ENCODE peak calls at places on chromosomes 1 and 21, in eight cellular contexts. V is colonic mucosa; T is PC-9; C is mammary epithelial cell; M is GM23248; G is CD8-positive, alpha-beta T cell; A is heart right ventricle; X is stomach. E is an unnamed sample. For H3K27me3 and H3K4me1, the result is how much of the 10 kb centered on the place peaks cover.

GRCh38 chr1:205988585-205988995 is 14.6 kb downstream of the RAB7B start:
- DNase-seq in X (no peak), A (no peak), G (no peak), C (no peak), M (no peak), V (no peak), T (no peak), E (no peak)

GRCh38 chr1:209354111-209354839 is 229.2 kb upstream of the CAMK1G start:
- DNase-seq in G (peak), C (peak), V (peak), A (peak), T (peak), M (peak), X (peak), E (peak)

GRCh38 chr21:43739648-43740435 is 20.9 kb downstream of the PDXK start:
- DNase-seq in M (no peak), A (no peak), G (no peak), C (no peak), T (no peak), X (no peak), V (no peak), E (no peak)

GRCh38 chr1:230408971-230409370 is 17.2 kb downstream of the PGBD5 start:
- DNase-seq in C (peak), T (no peak), V (no peak), X (no peak), M (no peak), G (no peak), A (no peak), E (no peak)

GRCh38 chr1:219806020-219806419 is 122.3 kb downstream of the SLC30A10 start:
- DNase-seq in A (no peak), V (no peak), C (no peak), G (no peak), M (no peak), T (no peak), X (no peak), E (no peak)

GRCh38 chr1:53592521-53592982 is 133.4 kb downstream of the DMRTB1 start:
- DNase-seq in G (no peak), M (no peak), T (peak), V (peak), X (peak), C (peak), A (no peak), E (peak)

GRCh38 chr1:22120469-22120790 is 22.5 kb downstream of the WNT4 start:
- DNase-seq in X (no peak), V (no peak), A (no peak), T (no peak), G (no peak), C (no peak), M (no peak), E (no peak)

GRCh38 chr21:14554948-14555347 is 8.8 kb upstream of the SAMSN1 start:
- DNase-seq in X (no peak), A (no peak), G (no peak), C (peak), T (no peak), V (no peak), M (peak), E (no peak)

GRCh38 chr21:36150192-36150711 is 6.4 kb upstream of the DOP1B start:
- DNase-seq in M (peak), X (no peak), C (no peak), G (no peak), A (no peak), T (no peak), V (no peak), E (peak)

GRCh38 chr1:107000907-107001306 is 55.6 kb upstream of the PRMT6 start:
- DNase-seq in M (no peak), V (no peak), C (no peak), G (no peak), T (no peak), X (no peak), A (no peak), E (no peak)

GRCh38 chr1:229848762-229849677 is 218.0 kb upstream of the GALNT2 start:
- DNase-seq in M (peak), A (no peak), T (no peak), V (no peak), G (no peak), C (peak), X (no peak), E (peak)

GRCh38 chr1:114156538-114157274 is 3.0 kb upstream of the SYT6 start:
- DNase-seq in T (no peak), X (no peak), C (no peak), M (no peak), V (no peak), G (no peak), A (no peak), E (no peak)

GRCh38 chr1:53575141-53575947 is 116.1 kb downstream of the DMRTB1 start:
- DNase-seq in A (no peak), X (no peak), T (no peak), C (no peak), M (no peak), G (no peak), V (no peak), E (no peak)

GRCh38 chr21:35609263-35609662 is 451.1 kb downstream of the SETD4 start:
- DNase-seq in T (no peak), V (no peak), X (no peak), A (no peak), C (peak), G (no peak), M (no peak), E (no peak)

GRCh38 chr21:44925027-44925755 is 4.5 kb upstream of the ITGB2 start:
- DNase-seq in V (no peak), G (no peak), A (no peak), M (peak), X (no peak), T (no peak), C (peak), E (no peak)

GRCh38 chr21:44924611-44925010 is 3.9 kb upstream of the ITGB2 start:
- DNase-seq in G (no peak), V (no peak), A (no peak), C (no peak), T (no peak), X (no peak), M (no peak), E (no peak)

GRCh38 chr21:44927259-44927586 is 6.5 kb upstream of the ITGB2 start:
- DNase-seq in C (no peak), V (no peak), T (no peak), G (no peak), M (no peak), X (no peak), A (no peak), E (no peak)

GRCh38 chr21:44927587-44928461 is 7.1 kb upstream of the ITGB2 start:
- DNase-seq in X (no peak), C (peak), V (peak), A (peak), G (peak), T (peak), M (peak), E (no peak)

GRCh38 chr21:44926364-44927101 is 5.8 kb upstream of the ITGB2 start:
- DNase-seq in V (no peak), A (no peak), X (no peak), M (peak), T (no peak), G (no peak), C (peak), E (no peak)
- H3K27me3 ChIP-seq in V (under half), A (under half), X (under half), M (under half), T (under half), G (under half), C (under half), E (under half)

DNA sequence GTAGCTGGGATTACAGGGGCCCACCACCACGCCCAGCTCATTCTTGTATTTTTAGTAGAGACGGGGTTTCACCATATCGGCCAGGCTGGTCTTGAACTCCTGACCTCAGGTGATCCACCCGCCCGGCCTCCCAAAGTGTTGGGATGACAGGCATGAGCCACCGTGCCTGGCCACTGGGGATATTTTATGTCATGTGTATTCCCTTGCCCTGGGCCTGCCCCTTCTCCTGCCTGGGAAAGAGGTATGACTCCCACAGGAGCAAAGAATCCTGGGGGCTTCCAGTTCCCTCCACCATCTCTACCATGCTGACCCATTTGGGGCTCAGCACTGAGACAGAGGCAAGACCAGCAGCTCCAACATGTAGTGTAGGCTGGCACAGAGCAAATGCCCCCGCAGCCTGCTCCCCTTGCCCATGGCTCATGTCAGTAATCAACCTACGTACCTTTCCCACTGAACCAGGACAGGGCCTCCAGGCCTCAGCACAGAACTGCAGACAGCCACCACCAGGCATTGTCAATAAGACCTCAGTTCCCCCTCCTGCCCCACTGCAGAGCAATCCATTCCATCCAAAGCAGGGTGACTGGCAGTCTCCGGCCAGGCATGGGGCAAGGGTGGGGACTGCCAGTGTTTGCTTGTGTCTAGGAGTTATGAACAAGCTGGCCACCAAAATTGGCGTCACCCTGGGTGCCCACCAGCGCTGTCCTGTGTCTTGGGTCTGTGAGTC is 35.2 kb downstream of the BMP8A start:
- DNase-seq in V (no peak), T (no peak), M (no peak), A (no peak), C (no peak), X (no peak), G (no peak), E (no peak)
- H3K27ac ChIP-seq in V (peak), T (no peak), M (no peak), A (peak), C (no peak), X (no peak), G (no peak), E (no peak)

GRCh38 chr1:201459775-201460174 is 9.2 kb downstream of the PHLDA3 start:
- DNase-seq in G (no peak), M (no peak), X (no peak), V (no peak), C (no peak), T (no peak), A (no peak), E (no peak)

GRCh38 chr1:201460783-201461182 is 8.2 kb downstream of the PHLDA3 start:
- DNase-seq in A (no peak), C (no peak), V (no peak), G (no peak), M (no peak), X (no peak), T (no peak), E (no peak)

GRCh38 chr1:201463071-201463552 is 5.9 kb downstream of the PHLDA3 start:
- DNase-seq in T (peak), C (peak), X (no peak), G (no peak), M (peak), V (no peak), A (no peak), E (no peak)

GRCh38 chr1:201461193-201461657 is 7.8 kb downstream of the PHLDA3 start:
- DNase-seq in A (no peak), V (no peak), M (peak), T (peak), C (peak), G (no peak), X (peak), E (peak)

DNA sequence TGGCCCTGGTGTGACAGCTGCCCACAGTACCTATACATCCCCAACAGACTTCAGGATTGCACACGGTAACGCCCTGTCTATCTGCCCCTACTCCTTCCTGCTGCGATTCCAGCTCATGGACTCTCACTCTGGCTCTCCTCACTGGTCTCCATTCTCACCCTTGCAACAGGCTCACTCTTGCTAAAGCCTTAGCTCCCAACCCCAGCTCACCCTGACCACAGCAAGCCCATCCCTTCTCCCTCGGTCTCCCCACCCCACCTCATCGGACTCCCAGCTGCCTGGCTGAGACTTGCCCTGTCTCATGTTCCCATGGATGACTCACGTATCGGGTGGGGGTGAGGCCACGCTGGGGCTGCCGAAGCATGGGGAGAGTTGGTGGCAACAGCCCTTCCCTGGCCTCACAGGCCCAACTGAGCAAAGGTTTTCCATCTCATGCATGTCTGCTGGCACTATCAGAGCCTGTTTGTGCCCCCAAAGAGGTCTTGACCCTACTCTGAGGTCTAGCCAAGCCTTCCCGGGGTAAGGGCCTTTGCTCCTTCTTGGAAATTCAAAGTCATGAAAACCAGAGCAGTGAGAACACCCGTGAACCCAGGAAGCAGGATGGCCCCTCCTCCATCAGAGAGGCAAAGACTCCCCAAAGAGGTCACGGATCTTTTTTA is 7.1 kb downstream of the PHLDA3 start:
- DNase-seq in C (peak), M (peak), G (no peak), X (peak), V (peak), A (peak), T (peak), E (peak)
- H3K4me1 ChIP-seq in C (half or more), M (under half), G (under half), X (under half), V (under half), A (half or more), T (half or more), E (under half)

GRCh38 chr1:936865-937264 is 13.1 kb downstream of the SAMD11 start:
- DNase-seq in T (no peak), G (no peak), A (no peak), X (no peak), C (no peak), V (no peak), M (no peak), E (no peak)

GRCh38 chr1:934991-935750 is 11.4 kb downstream of the SAMD11 start:
- DNase-seq in C (no peak), X (no peak), A (no peak), T (no peak), G (no peak), V (no peak), M (peak), E (no peak)

GRCh38 chr1:937521-937920 is 13.8 kb downstream of the SAMD11 start:
- DNase-seq in X (no peak), V (no peak), M (no peak), T (no peak), C (no peak), A (no peak), G (no peak), E (no peak)

GRCh38 chr1:936348-936747 is 12.6 kb downstream of the SAMD11 start:
- DNase-seq in G (no peak), T (no peak), V (no peak), M (no peak), C (no peak), A (no peak), X (no peak), E (no peak)

DNA sequence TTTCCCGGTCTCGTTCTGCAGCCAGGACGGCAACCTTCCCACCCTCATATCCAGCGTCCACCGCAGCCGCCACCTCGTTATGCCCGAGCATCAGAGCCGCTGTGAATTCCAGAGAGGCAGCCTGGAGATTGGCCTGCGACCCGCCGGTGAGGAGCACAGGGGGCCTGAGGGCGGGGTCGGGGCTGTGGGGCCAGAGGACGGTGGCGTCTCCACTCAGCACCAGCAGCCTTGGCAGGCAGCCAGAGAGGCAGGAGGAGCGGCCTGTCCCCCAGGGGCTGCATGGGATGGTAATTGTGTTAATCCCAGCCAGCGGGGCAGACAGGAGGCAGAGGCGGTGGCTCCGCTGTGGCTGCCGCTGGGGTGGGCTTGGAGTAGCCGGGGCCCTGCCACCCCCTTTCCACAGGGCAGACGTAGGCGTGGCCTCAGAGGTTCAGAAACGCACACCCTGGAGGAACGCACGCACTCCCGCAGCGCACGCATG is 12.1 kb downstream of the SAMD11 start:
- DNase-seq in V (no peak), M (peak), G (no peak), T (no peak), C (no peak), X (no peak), A (no peak), E (no peak)
- H3K27me3 ChIP-seq in V (half or more), M (under half), G (under half), T (under half), C (under half), X (under half), A (half or more), E (under half)

GRCh38 chr1:215071078-215071477 is 11.5 kb upstream of the KCNK2 start:
- DNase-seq in G (no peak), C (no peak), X (no peak), M (no peak), A (no peak), V (no peak), T (no peak), E (no peak)
- H3K27ac ChIP-seq in G (no peak), C (no peak), X (no peak), M (no peak), A (no peak), V (no peak), T (no peak), E (no peak)

DNA sequence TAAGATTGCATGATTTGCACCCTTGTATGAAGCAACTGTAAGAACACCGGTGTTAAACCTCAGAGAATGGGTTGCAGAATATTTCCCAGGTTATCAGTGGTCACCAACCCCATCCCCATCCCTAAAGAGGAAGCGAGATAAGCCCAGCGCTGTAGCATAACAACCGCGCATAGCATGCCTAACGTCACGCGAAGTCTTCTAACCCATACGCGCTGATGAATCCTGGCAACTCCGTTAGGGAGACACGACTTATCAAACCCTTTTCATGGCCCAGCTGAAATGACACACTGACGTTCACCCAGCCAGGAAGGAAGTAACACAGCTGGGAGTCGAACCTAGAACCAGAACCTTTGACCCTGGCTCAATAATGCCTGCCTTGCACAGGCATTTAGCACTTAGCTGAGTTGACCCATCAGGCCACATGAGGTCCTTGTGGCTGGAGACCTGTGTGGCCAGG is 24.2 kb downstream of the TMEM51 start:
- DNase-seq in C (no peak), M (no peak), X (no peak), A (no peak), V (no peak), T (no peak), G (no peak), E (no peak)
- H3K4me1 ChIP-seq in C (half or more), M (under half), X (half or more), A (under half), V (under half), T (under half), G (under half), E (under half)

GRCh38 chr1:58250587-58250948 is 296.0 kb downstream of the OMA1 start:
- DNase-seq in G (no peak), T (no peak), X (no peak), A (no peak), C (no peak), M (no peak), V (no peak), E (no peak)

GRCh38 chr1:58251415-58252073 is 295.0 kb downstream of the OMA1 start:
- DNase-seq in G (no peak), V (no peak), A (no peak), M (peak), X (no peak), T (no peak), C (no peak), E (no peak)

GRCh38 chr1:58249371-58249728 is 297.2 kb downstream of the OMA1 start:
- DNase-seq in M (no peak), X (no peak), T (no peak), A (no peak), G (no peak), C (no peak), V (no peak), E (no peak)

GRCh38 chr1:58248067-58248466 is 298.5 kb downstream of the OMA1 start:
- DNase-seq in X (no peak), G (no peak), M (no peak), C (no peak), A (no peak), V (no peak), T (no peak), E (no peak)

GRCh38 chr1:58249729-58250586 is 296.6 kb downstream of the OMA1 start:
- DNase-seq in T (no peak), X (no peak), G (no peak), C (peak), A (peak), M (peak), V (no peak), E (no peak)
- H3K27me3 ChIP-seq in T (under half), X (under half), G (under half), C (under half), A (half or more), M (under half), V (under half), E (under half)

GRCh38 chr1:183724350-183725042 is 71.4 kb upstream of the APOBEC4 start:
- DNase-seq in X (no peak), C (no peak), V (no peak), G (no peak), M (no peak), T (no peak), A (no peak), E (no peak)
- H3K27ac ChIP-seq in X (no peak), C (no peak), V (no peak), G (no peak), M (no peak), T (no peak), A (peak), E (no peak)